ENCODE peak calls at places on chromosome 3, in ten cellular contexts. S is CD8-positive, alpha-beta T cell; M is lung; G is lower lobe of right lung; L is adrenal gland; P is body of pancreas; E is bronchial epithelial cell; N is mammary epithelial cell; K is PC-3; Z is upper lobe of right lung. F is an unnamed sample. For H3K36me3, the result is how much of the 10 kb centered on the place peaks cover.

GRCh38 chr3:48997714-48998637 is 7.9 kb downstream of the P4HTM start:
- DNase-seq in M (no peak), N (no peak), G (no peak), E (no peak), S (no peak), Z (no peak), L (no peak), K (no peak), P (no peak), F (no peak)

GRCh38 chr3:52896613-52897012 is 735 bp downstream of the STIMATE start:
- DNase-seq in L (no peak), K (peak), G (no peak), Z (no peak), P (no peak), E (no peak), S (no peak), N (peak), M (peak), F (no peak)

GRCh38 chr3:28586325-28586724 is 237.7 kb upstream of the AZI2 start:
- DNase-seq in G (no peak), M (no peak), K (peak), E (peak), P (no peak), L (no peak), S (no peak), N (peak), Z (no peak), F (no peak)

GRCh38 chr3:52265387-52265786 is 13.1 kb downstream of the WDR82 start:
- DNase-seq in L (no peak), P (no peak), Z (no peak), K (peak), E (peak), S (no peak), M (no peak), N (no peak), G (no peak), F (no peak)

GRCh38 chr3:120170223-120170622 is 76.0 kb upstream of the GSK3B start:
- DNase-seq in P (no peak), G (no peak), Z (no peak), K (peak), L (peak), M (no peak), E (peak), N (peak), S (no peak), F (no peak)

GRCh38 chr3:36648241-36649034 is 115.9 kb downstream of the DCLK3 start:
- DNase-seq in P (no peak), G (no peak), E (peak), K (peak), N (peak), L (no peak), S (no peak), M (no peak), Z (no peak), F (no peak)

GRCh38 chr3:130760922-130761321 is 14.3 kb upstream of the PIK3R4 start:
- DNase-seq in L (no peak), M (no peak), G (no peak), P (no peak), Z (no peak), S (no peak), K (peak), N (peak), E (peak), F (no peak)

GRCh38 chr3:124780356-124780755 is 50.1 kb downstream of the UMPS start:
- DNase-seq in E (no peak), Z (peak), L (peak), M (no peak), S (no peak), N (no peak), K (no peak), G (no peak), P (no peak), F (peak)

GRCh38 chr3:161989012-161989411 is 492.4 kb downstream of the OTOL1 start:
- DNase-seq in N (no peak), K (peak), E (no peak), P (no peak), M (no peak), S (no peak), L (no peak), Z (no peak), G (no peak), F (no peak)

GRCh38 chr3:123842711-123843110 is 41.4 kb downstream of the MYLK start:
- DNase-seq in Z (no peak), L (no peak), S (no peak), M (no peak), P (no peak), E (peak), K (no peak), N (no peak), G (no peak), F (no peak)

GRCh38 chr3:125356140-125357026 is 18.7 kb downstream of the ZNF148 start:
- DNase-seq in K (no peak), Z (no peak), L (no peak), G (no peak), N (no peak), P (no peak), S (no peak), M (no peak), E (no peak), F (no peak)

GRCh38 chr3:66236281-66236680 is 15.5 kb downstream of the SLC25A26 start:
- DNase-seq in K (peak), N (no peak), M (no peak), Z (no peak), G (no peak), L (no peak), S (no peak), E (no peak), P (no peak), F (no peak)

GRCh38 chr3:184691397-184692131 is 20.3 kb downstream of the MAGEF1 start:
- DNase-seq in G (no peak), P (no peak), S (no peak), E (no peak), L (no peak), Z (no peak), N (no peak), M (no peak), K (no peak), F (peak)

GRCh38 chr3:148790841-148791240 is 36.8 kb upstream of the CPB1 start:
- DNase-seq in N (no peak), K (no peak), P (no peak), E (no peak), G (no peak), L (peak), M (no peak), Z (no peak), S (no peak), F (no peak)

GRCh38 chr3:177561365-177561764 is 364.1 kb upstream of the TBL1XR1 start:
- DNase-seq in K (no peak), L (no peak), Z (no peak), E (no peak), M (no peak), G (no peak), S (no peak), P (no peak), N (no peak), F (no peak)

GRCh38 chr3:40701016-40701588 is 176.3 kb downstream of the ZNF621 start:
- DNase-seq in L (no peak), G (no peak), M (no peak), N (no peak), S (no peak), E (no peak), K (no peak), P (no peak), Z (no peak), F (no peak)

DNA sequence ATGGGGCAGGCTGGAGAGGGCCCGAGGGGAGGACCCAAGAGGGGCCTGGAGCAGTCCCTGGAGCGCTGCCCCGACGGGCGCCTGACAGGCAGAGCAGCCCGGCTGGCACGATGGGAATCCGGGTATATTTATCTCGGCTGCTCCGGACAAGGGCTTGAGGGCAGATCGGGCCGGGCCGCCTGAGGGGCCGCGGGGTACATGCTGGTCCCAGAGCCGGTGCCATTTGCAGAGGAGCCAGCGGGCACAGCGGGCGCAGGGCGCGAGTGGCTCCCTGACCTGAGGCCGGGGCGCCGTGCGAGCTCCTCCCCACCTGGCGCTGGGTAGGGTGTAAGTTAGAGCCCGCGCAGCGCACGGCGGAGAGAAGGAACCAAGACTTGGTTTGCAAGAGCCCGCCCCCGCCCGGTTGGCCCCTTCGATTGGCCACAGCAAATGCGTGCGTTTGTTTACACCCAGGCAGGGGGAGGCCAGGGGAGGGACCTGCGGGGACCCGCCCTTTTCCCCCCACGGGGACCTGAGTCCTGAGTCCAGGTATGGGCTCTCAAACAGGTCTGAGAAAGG is 727 bp downstream of the SLC38A3 start:
- DNase-seq in L (no peak), S (peak), E (peak), N (no peak), G (peak), P (peak), M (no peak), Z (no peak), K (no peak), F (peak)
- H3K4me3 ChIP-seq in L (no peak), S (peak), E (no peak), N (no peak), G (peak), P (peak), M (no peak), Z (peak), K (no peak), F (peak)

DNA sequence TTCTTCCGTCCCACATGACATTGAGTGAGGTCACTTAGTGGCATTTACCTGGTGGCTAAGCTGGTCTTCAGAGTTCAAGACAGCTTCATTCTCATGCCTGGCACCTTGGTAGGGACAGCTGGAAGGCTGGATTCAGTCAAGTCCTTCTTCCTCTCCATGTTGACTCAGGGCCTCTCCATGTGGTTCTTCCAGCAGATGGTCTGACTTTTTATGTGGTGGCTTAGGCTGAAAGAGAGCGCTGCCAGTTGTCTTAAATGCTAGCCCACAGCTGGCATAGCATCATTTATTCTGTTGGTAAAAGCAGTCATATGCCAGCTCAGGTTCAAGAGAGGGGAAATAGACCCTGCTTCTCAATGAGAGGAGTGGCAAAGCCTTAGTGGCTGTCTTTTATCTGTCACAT is 53.0 kb upstream of the CTDSPL start:
- DNase-seq in E (no peak), P (no peak), S (no peak), L (no peak), N (no peak), Z (no peak), K (no peak), M (no peak), G (no peak), F (no peak)
- H3K36me3 ChIP-seq in E (under half), P (under half), S (under half), L (under half), N (under half), Z (under half), K (under half), M (under half), G (under half), F (under half)

GRCh38 chr3:113966172-113966571 is 18.4 kb downstream of the ZDHHC23 start:
- DNase-seq in M (no peak), K (peak), N (no peak), G (no peak), P (no peak), Z (no peak), S (no peak), E (no peak), L (no peak), F (no peak)
- TF ChIP-seq CTCF in M (no peak), K (peak), N (peak), G (no peak), P (no peak), Z (no peak), S (no peak), E (no peak), L (no peak), F (peak)

GRCh38 chr3:194057570-194058188 is 78.3 kb upstream of the HES1 start:
- DNase-seq in P (no peak), N (no peak), Z (no peak), K (no peak), E (no peak), S (no peak), M (no peak), L (no peak), G (no peak), F (no peak)
- H3K4me3 ChIP-seq in P (no peak), N (no peak), Z (peak), K (no peak), E (no peak), S (peak), M (no peak), L (no peak), G (peak), F (peak)

GRCh38 chr3:158658889-158659288 is 13.6 kb downstream of the LXN start:
- DNase-seq in K (no peak), S (no peak), G (no peak), Z (no peak), P (no peak), N (no peak), L (no peak), E (no peak), M (no peak), F (no peak)
- H3K36me3 ChIP-seq in K (under half), S (under half), G (half or more), Z (half or more), P (under half), N (under half), L (under half), E (under half), M (under half), F (under half)

GRCh38 chr3:129482721-129483120 is 42.7 kb downstream of the IFT122 start:
- DNase-seq in N (no peak), G (no peak), M (no peak), K (no peak), E (no peak), P (no peak), Z (no peak), S (no peak), L (no peak), F (no peak)
- TF ChIP-seq CTCF in N (no peak), G (no peak), M (no peak), K (no peak), E (no peak), P (no peak), Z (peak), S (no peak), L (no peak), F (no peak)

GRCh38 chr3:196667056-196667844 is 27.8 kb downstream of the NRROS start:
- DNase-seq in S (no peak), G (no peak), Z (no peak), N (no peak), P (no peak), M (no peak), K (no peak), E (no peak), L (no peak), F (no peak)

GRCh38 chr3:196670335-196670734 is 30.8 kb downstream of the NRROS start:
- DNase-seq in S (no peak), E (no peak), G (no peak), N (no peak), L (no peak), K (no peak), Z (no peak), M (no peak), P (no peak), F (no peak)

GRCh38 chr3:196662033-196662432 is 22.5 kb downstream of the NRROS start:
- DNase-seq in Z (no peak), G (no peak), P (no peak), N (no peak), S (no peak), M (no peak), E (no peak), L (no peak), K (no peak), F (no peak)

GRCh38 chr3:196662711-196663571 is 23.4 kb downstream of the NRROS start:
- DNase-seq in G (no peak), E (no peak), Z (no peak), L (no peak), P (no peak), N (no peak), S (no peak), K (no peak), M (no peak), F (no peak)

GRCh38 chr3:196666001-196666867 is 26.7 kb downstream of the NRROS start:
- DNase-seq in E (peak), K (peak), M (no peak), S (no peak), P (no peak), L (no peak), G (no peak), Z (no peak), N (peak), F (no peak)
- H3K4me3 ChIP-seq in E (no peak), K (no peak), M (no peak), S (no peak), P (no peak), L (no peak), G (no peak), Z (no peak), N (no peak), F (no peak)

GRCh38 chr3:11306815-11307589 is 34.8 kb downstream of the ATG7 start:
- DNase-seq in N (no peak), S (peak), Z (no peak), P (no peak), K (no peak), G (no peak), E (no peak), M (no peak), L (peak), F (no peak)

GRCh38 chr3:11305509-11305908 is 33.3 kb downstream of the ATG7 start:
- DNase-seq in N (peak), Z (no peak), G (no peak), E (peak), M (no peak), L (peak), P (no peak), S (no peak), K (peak), F (no peak)

GRCh38 chr3:11300970-11301369 is 28.8 kb downstream of the ATG7 start:
- DNase-seq in K (no peak), N (no peak), Z (no peak), L (no peak), P (no peak), M (no peak), S (no peak), G (no peak), E (no peak), F (no peak)

GRCh38 chr3:11304160-11304559 is 32.0 kb downstream of the ATG7 start:
- DNase-seq in P (no peak), G (no peak), N (no peak), S (no peak), Z (no peak), E (no peak), K (no peak), M (no peak), L (no peak), F (no peak)

DNA sequence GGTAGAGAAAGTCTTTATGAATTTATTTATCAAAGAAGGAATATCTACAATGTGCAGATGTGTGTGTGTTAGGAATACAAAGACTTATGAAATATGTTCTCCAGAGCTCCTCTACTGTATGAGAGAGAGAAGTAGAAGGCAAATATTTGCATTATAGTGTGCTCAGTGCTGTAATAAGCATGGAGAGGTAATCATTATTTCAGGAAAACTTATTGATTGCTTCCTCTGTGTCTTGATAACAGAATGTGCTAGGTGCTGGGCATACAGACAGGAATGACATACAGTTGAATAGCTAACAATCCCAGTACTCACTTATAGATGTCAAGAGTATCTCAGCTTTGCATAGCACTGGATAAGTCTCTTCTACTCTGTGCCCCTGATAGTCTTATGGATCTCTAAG is 30.2 kb downstream of the ATG7 start:
- DNase-seq in S (no peak), G (no peak), L (no peak), E (no peak), N (no peak), Z (no peak), K (no peak), M (no peak), P (no peak), F (no peak)
- H3K36me3 ChIP-seq in S (under half), G (half or more), L (under half), E (under half), N (under half), Z (under half), K (half or more), M (under half), P (under half), F (half or more)

F was measured in psoas muscle.